ENCODE peak calls at places on chromosome 21, in eight cellular contexts. J is activated T-helper 1 cell treated with anti-CD3 and anti-CD28 coated beads, Interleukin-12 subunit alpha, Interleukin-12 subunit beta, Interleukin-2, Interleukin-4 antibody, amounts not matched to agents 30 ng/mL and 10 ng/mL and 1 ng/mL, durations not matched to agents 14 hours and 24 hours and 36 hours; E is left lung; W is NCI-H1105 treated with DMSO at 0.1 percent for 48 hours; X is cardiac septum; V is hypothalamus; H is effector memory CD4-positive, alpha-beta T cell; F is AG09309. G is an unnamed sample.

GRCh38 chr21:25836396-25836795 is 101.6 kb downstream of the GABPA start:
- DNase-seq in J (no peak), E (no peak), H (no peak), F (no peak), W (no peak), V (no peak), X (no peak), G (no peak)

GRCh38 chr21:46295996-46296752 is 10.0 kb downstream of the YBEY start:
- DNase-seq in H (no peak), X (peak), V (no peak), W (no peak), J (peak), F (peak), E (peak), G (peak)

GRCh38 chr21:36988536-36988935 is 18.0 kb upstream of the RIPPLY3 start:
- DNase-seq in H (no peak), E (no peak), F (no peak), V (no peak), X (no peak), W (no peak), J (no peak), G (no peak)

GRCh38 chr21:44531606-44532128 is 8.3 kb downstream of the KRTAP10-1 start:
- DNase-seq in H (no peak), F (no peak), X (peak), J (no peak), W (no peak), V (no peak), E (no peak), G (no peak)

GRCh38 chr21:19810779-19811178 is 1187.4 kb upstream of the NCAM2 start:
- DNase-seq in J (no peak), F (no peak), V (no peak), X (no peak), E (no peak), H (no peak), W (no peak), G (no peak)

GRCh38 chr21:37673801-37674575 is 242.3 kb downstream of the KCNJ6 start:
- DNase-seq in W (no peak), J (no peak), E (no peak), X (no peak), F (no peak), V (no peak), H (no peak), G (no peak)

GRCh38 chr21:14383596-14384210 is 757 bp upstream of the HSPA13 start:
- DNase-seq in V (no peak), F (no peak), H (no peak), W (peak), E (no peak), X (no peak), J (no peak), G (peak)

GRCh38 chr21:21384977-21385376 is 386.8 kb downstream of the NCAM2 start:
- DNase-seq in J (no peak), E (no peak), W (no peak), V (no peak), H (no peak), X (no peak), F (no peak), G (no peak)

GRCh38 chr21:44006017-44006624 is 6.0 kb upstream of the TRAPPC10 start:
- DNase-seq in V (no peak), E (no peak), J (no peak), X (no peak), H (no peak), F (peak), W (no peak), G (no peak)